ENCODE peak calls at places on chromosome 18, in eight cellular contexts. T is stimulated activated CD8-positive, alpha-beta memory T cell treated with anti-CD3 and anti-CD28 coated beads, Interleukin-7, amount 100 ng/mL, for 1 hour; Q is B cell; Z is substantia nigra; V is NCI-H2081 treated with DMSO at 0.1 percent for 48 hours; A is GM04503; R is stimulated activated naive B cell treated with anti-CD40 and anti-IgM and Interleukin-4, amounts not matched to agents 10 μg/mL and 1 μg/mL and 100 μg/mL, for 72 hours; G is HFF-Myc. W is an unnamed sample.

GRCh38 chr18:48875942-48876511 is 74.7 kb downstream of the SMAD7 start:
- DNase-seq in T (no peak), Q (no peak), Z (no peak), V (no peak), A (no peak), R (no peak), G (no peak), W (no peak)

GRCh38 chr18:73980289-73980979 is 167.2 kb downstream of the FBXO15 start:
- DNase-seq in T (no peak), Q (no peak), Z (no peak), V (no peak), A (no peak), R (no peak), G (no peak), W (no peak)

GRCh38 chr18:58125756-58126155 is 81.7 kb downstream of the NEDD4L start:
- DNase-seq in T (no peak), Q (no peak), Z (no peak), V (no peak), A (no peak), R (no peak), G (no peak), W (no peak)

GRCh38 chr18:54775686-54776085 is 52.6 kb upstream of the RAB27B start:
- DNase-seq in T (no peak), Q (no peak), Z (no peak), V (no peak), A (no peak), R (no peak), G (peak; percentile 42), W (peak; percentile 50)

GRCh38 chr18:22538463-22538862 is 120.7 kb upstream of the CTAGE1 start:
- DNase-seq in T (no peak), Q (no peak), Z (no peak), V (no peak), A (no peak), R (no peak), G (no peak), W (no peak)

GRCh38 chr18:48662021-48662661 is 123.3 kb downstream of the CTIF start:
- DNase-seq in T (no peak), Q (no peak), Z (no peak), V (no peak), A (no peak), R (no peak), G (no peak), W (peak; percentile 75)

GRCh38 chr18:27004056-27004829 is 138.7 kb upstream of the AQP4 start:
- DNase-seq in T (no peak), Q (no peak), Z (no peak), V (no peak), A (no peak), R (no peak), G (no peak), W (no peak)

GRCh38 chr18:50393802-50394201 is 19.0 kb downstream of the SKA1 start:
- DNase-seq in T (no peak), Q (no peak), Z (no peak), V (no peak), A (no peak), R (no peak), G (no peak), W (no peak)

GRCh38 chr18:23277399-23277798 is 142.1 kb downstream of the CABLES1 start:
- DNase-seq in T (no peak), Q (no peak), Z (no peak), V (no peak), A (no peak), R (no peak), G (no peak), W (no peak)

GRCh38 chr18:66632771-66633170 is 28.9 kb upstream of the CDH19 start:
- DNase-seq in T (no peak), Q (no peak), Z (no peak), V (no peak), A (no peak), R (no peak), G (no peak), W (no peak)

GRCh38 chr18:26103579-26103978 is 13.2 kb upstream of the SS18 start:
- DNase-seq in T (no peak), Q (peak; percentile 21), Z (no peak), V (no peak), A (no peak), R (no peak), G (no peak), W (peak; percentile 21)

GRCh38 chr18:56652802-56653201 is 1.6 kb downstream of the WDR7 start:
- DNase-seq in T (no peak), Q (no peak), Z (no peak), V (no peak), A (no peak), R (no peak), G (no peak), W (no peak)

GRCh38 chr18:23884712-23885375 is 129.7 kb upstream of the TTC39C start:
- DNase-seq in T (no peak), Q (no peak), Z (no peak), V (no peak), A (no peak), R (no peak), G (no peak), W (no peak)

GRCh38 chr18:57705861-57706590 is 84.4 kb upstream of the NARS1 start:
- DNase-seq in T (no peak), Q (no peak), Z (no peak), V (peak; percentile 8), A (no peak), R (no peak), G (no peak), W (peak; percentile 68)

GRCh38 chr18:32937007-32937540 is 164.3 kb upstream of the KLHL14 start:
- DNase-seq in T (no peak), Q (no peak), Z (no peak), V (no peak), A (no peak), R (no peak), G (no peak), W (no peak)

GRCh38 chr18:56459451-56459777 is 179.0 kb downstream of the TXNL1 start:
- DNase-seq in T (no peak), Q (no peak), Z (no peak), V (no peak), A (no peak), R (no peak), G (no peak), W (no peak)

GRCh38 chr18:43692291-43692690 is 415.0 kb upstream of the SYT4 start:
- DNase-seq in T (no peak), Q (no peak), Z (no peak), V (no peak), A (peak; percentile 22), R (no peak), G (peak; percentile 9), W (no peak)

GRCh38 chr18:63073481-63073880 is 246.1 kb downstream of the BCL2 start:
- DNase-seq in T (no peak), Q (peak; percentile 31), Z (no peak), V (no peak), A (no peak), R (peak; percentile 8), G (no peak), W (no peak)

GRCh38 chr18:3794537-3795348 is 344.8 kb downstream of the TGIF1 start:
- DNase-seq in T (no peak), Q (no peak), Z (no peak), V (no peak), A (no peak), R (no peak), G (peak; percentile 82), W (peak; percentile 93)

GRCh38 chr18:54904521-54904920 is 54.7 kb downstream of the CCDC68 start:
- DNase-seq in T (no peak), Q (no peak), Z (no peak), V (no peak), A (no peak), R (no peak), G (no peak), W (peak; percentile 48)

GRCh38 chr18:79001001-79001400 is 21.4 kb downstream of the SALL3 start:
- DNase-seq in T (no peak), Q (no peak), Z (no peak), V (no peak), A (no peak), R (no peak), G (no peak), W (no peak)

GRCh38 chr18:3916082-3916481 is 466.1 kb downstream of the TGIF1 start:
- DNase-seq in T (no peak), Q (no peak), Z (no peak), V (no peak), A (no peak), R (no peak), G (no peak), W (no peak)

GRCh38 chr18:75977069-75977468 is 518.0 kb downstream of the ZNF516 start:
- DNase-seq in T (no peak), Q (no peak), Z (no peak), V (no peak), A (peak; percentile 3), R (no peak), G (peak; percentile 2), W (peak; percentile 9)

W was measured in trophoblast cell.